ENCODE peak calls at places on chromosomes 1 and 21, in five cellular contexts. S is iris pigment epithelial cell, X is heart right ventricle, P is NCI-H748 treated with DMSO at 0.1 percent for 48 hours, V is cardiac septum. B is an unnamed sample.

GRCh38 chr1:56550132-56550531 is 29.2 kb downstream of the PLPP3 start:
- DNase-seq in S (no peak), X (no peak), P (no peak), V (no peak), B (no peak)

GRCh38 chr1:19437911-19438310 is 47.4 kb downstream of the CAPZB start:
- DNase-seq in S (peak), X (peak), P (no peak), V (peak), B (no peak)

GRCh38 chr1:100277866-100278265 is 11.8 kb downstream of the RTCA start:
- DNase-seq in S (no peak), X (no peak), P (no peak), V (no peak), B (no peak)

GRCh38 chr1:74652711-74653131 is 20.9 kb downstream of the ERICH3 start:
- DNase-seq in S (peak), X (no peak), P (peak), V (no peak), B (no peak)

GRCh38 chr1:107666493-107666892 is 298.5 kb downstream of the VAV3 start:
- DNase-seq in S (no peak), X (no peak), P (no peak), V (no peak), B (no peak)

GRCh38 chr1:205774277-205775014 is 836 bp downstream of the RAB29 start:
- DNase-seq in S (peak), X (no peak), P (no peak), V (no peak), B (peak)

GRCh38 chr1:91836307-91837056 is 49.5 kb downstream of the TGFBR3 start:
- DNase-seq in S (no peak), X (no peak), P (no peak), V (no peak), B (no peak)

GRCh38 chr1:46248122-46248920 is 758 bp downstream of the RAD54L start:
- DNase-seq in S (no peak), X (no peak), P (peak), V (no peak), B (peak)

GRCh38 chr1:151047925-151048644 is 534 bp downstream of the C1orf56 start:
- DNase-seq in S (peak), X (peak), P (peak), V (peak), B (peak)

GRCh38 chr1:7623886-7624285 is 147.2 kb upstream of the VAMP3 start:
- DNase-seq in S (no peak), X (no peak), P (no peak), V (no peak), B (no peak)

GRCh38 chr1:227917081-227917950 is 30.4 kb downstream of the WNT9A start:
- DNase-seq in S (no peak), X (no peak), P (no peak), V (no peak), B (no peak)

GRCh38 chr21:34594566-34595234 is 20.2 kb downstream of the RCAN1 start:
- DNase-seq in S (no peak), X (no peak), P (no peak), V (no peak), B (no peak)

GRCh38 chr1:162128693-162129356 is 59.3 kb downstream of the NOS1AP start:
- DNase-seq in S (no peak), X (no peak), P (no peak), V (no peak), B (no peak)

GRCh38 chr1:17046043-17046657 is 7.7 kb downstream of the SDHB start:
- DNase-seq in S (peak), X (no peak), P (peak), V (no peak), B (peak)

GRCh38 chr1:205374205-205375078 is 17.7 kb upstream of the KLHDC8A start:
- DNase-seq in S (peak), X (no peak), P (no peak), V (no peak), B (no peak)

B was measured in cerebellar cortex.